ENCODE peak calls at places on chromosomes 5 and 9, in five cellular contexts. J, Y, D, P and R are unnamed samples.

GRCh38 chr5:137619191-137619870 is 116.6 kb downstream of the KLHL3 start:
- DNase-seq in J (no peak), Y (no peak), D (no peak), P (no peak), R (no peak)

GRCh38 chr9:36781532-36781931 is 208.8 kb downstream of the MELK start:
- DNase-seq in J (peak; percentile 9), Y (no peak), D (no peak), P (peak; percentile 18), R (peak; percentile 8)

GRCh38 chr9:35834260-35835215 is 5.5 kb downstream of the TMEM8B start:
- DNase-seq in J (no peak), Y (no peak), D (peak; percentile 13), P (peak; percentile 37), R (no peak)

GRCh38 chr9:13397661-13398060 is 118.2 kb upstream of the MPDZ start:
- DNase-seq in J (no peak), Y (no peak), D (no peak), P (no peak), R (no peak)

GRCh38 chr5:32522429-32523143 is 62.8 kb upstream of the SUB1 start:
- DNase-seq in J (no peak), Y (no peak), D (no peak), P (no peak), R (no peak)

GRCh38 chr5:177005619-177006264 is 837 bp downstream of the UIMC1 start:
- DNase-seq in J (peak; percentile 71), Y (no peak), D (peak; percentile 73), P (peak; percentile 54), R (peak; percentile 79)

GRCh38 chr5:93721045-93721444 is 20.4 kb downstream of the POU5F2 start:
- DNase-seq in J (no peak), Y (no peak), D (no peak), P (no peak), R (no peak)

GRCh38 chr5:55892479-55892878 is 41.3 kb downstream of the IL31RA start:
- DNase-seq in J (no peak), Y (no peak), D (no peak), P (no peak), R (no peak)

GRCh38 chr9:96769989-96770388 is 7.9 kb downstream of the ZNF510 start:
- DNase-seq in J (no peak), Y (no peak), D (no peak), P (no peak), R (no peak)

GRCh38 chr5:1753490-1753889 is 46.1 kb downstream of the MRPL36 start:
- DNase-seq in J (no peak), Y (no peak), D (no peak), P (no peak), R (no peak)

GRCh38 chr5:37988454-37989046 is 148.7 kb upstream of the GDNF start:
- DNase-seq in J (no peak), Y (no peak), D (no peak), P (peak; percentile 86), R (no peak)

GRCh38 chr9:20319641-20320337 is 302.5 kb downstream of the MLLT3 start:
- DNase-seq in J (peak; percentile 31), Y (no peak), D (no peak), P (no peak), R (no peak)

GRCh38 chr5:124888050-124888506 is 141.6 kb upstream of the ZNF608 start:
- DNase-seq in J (peak; percentile 40), Y (no peak), D (peak; percentile 45), P (peak; percentile 53), R (no peak)

GRCh38 chr5:36885149-36885548 is 8.6 kb downstream of the NIPBL start:
- DNase-seq in J (no peak), Y (no peak), D (no peak), P (no peak), R (no peak)

GRCh38 chr9:137462396-137463193 is 3.5 kb upstream of the NSMF start:
- DNase-seq in J (no peak), Y (no peak), D (no peak), P (no peak), R (no peak)

GRCh38 chr9:130010151-130010988 is 32.6 kb downstream of the FNBP1 start:
- DNase-seq in J (no peak), Y (no peak), D (no peak), P (no peak), R (no peak)

GRCh38 chr5:68264024-68264956 is 48.7 kb downstream of the PIK3R1 start:
- DNase-seq in J (no peak), Y (no peak), D (no peak), P (peak; percentile 86), R (peak; percentile 79)

GRCh38 chr9:111961575-111961974 is 65.0 kb downstream of the UGCG start:
- DNase-seq in J (peak; percentile 84), Y (no peak), D (no peak), P (no peak), R (peak; percentile 87)

GRCh38 chr5:169686137-169686536 is 49.1 kb downstream of the DOCK2 start:
- DNase-seq in J (no peak), Y (no peak), D (no peak), P (no peak), R (no peak)

GRCh38 chr5:54590824-54591223 is 73.3 kb downstream of the SNX18 start:
- DNase-seq in J (no peak), Y (no peak), D (no peak), P (no peak), R (no peak)

GRCh38 chr9:104879555-104880318 is 48.2 kb downstream of the ABCA1 start:
- DNase-seq in J (no peak), Y (no peak), D (no peak), P (no peak), R (peak; percentile 82)

GRCh38 chr9:121281614-121282291 is 13.8 kb downstream of the GSN start:
- DNase-seq in J (peak; percentile 78), Y (no peak), D (peak; percentile 68), P (peak; percentile 85), R (peak; percentile 68)
- H3K4me1 ChIP-seq in J (peaks cover 68% of the 10 kb centered on the region), Y (peaks cover 5% of the 10 kb centered on the region), D (peaks cover 67% of the 10 kb centered on the region), P (peaks cover 88% of the 10 kb centered on the region), R (peaks cover 71% of the 10 kb centered on the region)

GRCh38 chr5:122022966-122023365 is 55.1 kb downstream of the LOX start:
- DNase-seq in J (no peak), Y (no peak), D (no peak), P (no peak), R (no peak)
- H3K4me2 ChIP-seq in J (no peak overlapping the region), Y (no peak overlapping the region), D (no peak overlapping the region), P (no peak overlapping the region), R (no peak overlapping the region)

GRCh38 chr5:83672158-83672557 is 48.5 kb downstream of the HAPLN1 start:
- DNase-seq in J (no peak), Y (no peak), D (no peak), P (no peak), R (no peak)
- TF ChIP-seq MYC in J (no peak), Y (no peak), D (no peak), P (no peak), R (no peak)

GRCh38 chr5:154210163-154210562 is 19.6 kb downstream of the GALNT10 start:
- DNase-seq in J (no peak), Y (no peak), D (no peak), P (no peak), R (no peak)
- H3K4me1 ChIP-seq in J (peaks cover 61% of the 10 kb centered on the region), Y (peaks cover 10% of the 10 kb centered on the region), D (peaks cover 11% of the 10 kb centered on the region), P (peaks cover 32% of the 10 kb centered on the region), R (peaks cover 4% of the 10 kb centered on the region)

GRCh38 chr5:149407331-149408251 is 28.5 kb upstream of the IL17B start:
- DNase-seq in J (no peak), Y (no peak), D (no peak), P (no peak), R (no peak)

GRCh38 chr5:149406979-149407306 is 27.9 kb upstream of the IL17B start:
- DNase-seq in J (no peak), Y (no peak), D (no peak), P (no peak), R (no peak)

GRCh38 chr5:149404746-149405549 is 25.9 kb upstream of the IL17B start:
- DNase-seq in J (peak; percentile 50), Y (no peak), D (no peak), P (peak; percentile 30), R (no peak)

GRCh38 chr5:149405550-149406202 is 26.6 kb upstream of the IL17B start:
- DNase-seq in J (no peak), Y (no peak), D (no peak), P (no peak), R (no peak)

GRCh38 chr5:149406203-149406978 is 27.3 kb upstream of the IL17B start:
- DNase-seq in J (no peak), Y (no peak), D (peak; percentile 40), P (no peak), R (no peak)
- H3K4me2 ChIP-seq in J (no peak overlapping the region), Y (no peak overlapping the region), D (no peak overlapping the region), P (no peak overlapping the region), R (no peak overlapping the region)

GRCh38 chr5:139952464-139953070 is 90.5 kb downstream of the NRG2 start:
- DNase-seq in J (no peak), Y (no peak), D (no peak), P (no peak), R (no peak)
- TF ChIP-seq MYC in J (no peak), Y (no peak), D (no peak), P (no peak), R (no peak)

GRCh38 chr9:110153431-110153830 is 54.5 kb downstream of the C9orf152 start:
- DNase-seq in J (no peak), Y (no peak), D (no peak), P (no peak), R (no peak)
- H3K4me1 ChIP-seq in J (no peaks in the 10 kb centered on the region), Y (peaks cover 57% of the 10 kb centered on the region), D (no peaks in the 10 kb centered on the region), P (peaks cover 20% of the 10 kb centered on the region), R (peaks cover 8% of the 10 kb centered on the region)

GRCh38 chr5:26121343-26121742 is 917.0 kb downstream of the CDH9 start:
- DNase-seq in J (peak; percentile 41), Y (no peak), D (no peak), P (peak; percentile 15), R (no peak)
- H3K4me2 ChIP-seq in J (no peak overlapping the region), Y (no peak overlapping the region), D (no peak overlapping the region), P (no peak overlapping the region), R (no peak overlapping the region)

GRCh38 chr5:52728201-52728600 is 59.5 kb upstream of the ITGA1 start:
- DNase-seq in J (no peak), Y (no peak), D (no peak), P (no peak), R (no peak)

GRCh38 chr5:52725781-52726180 is 61.9 kb upstream of the ITGA1 start:
- DNase-seq in J (no peak), Y (no peak), D (no peak), P (no peak), R (peak; percentile 91)

GRCh38 chr5:52727001-52727400 is 60.7 kb upstream of the ITGA1 start:
- DNase-seq in J (no peak), Y (no peak), D (no peak), P (no peak), R (peak; percentile 24)

GRCh38 chr5:52727568-52727967 is 60.1 kb upstream of the ITGA1 start:
- DNase-seq in J (no peak), Y (no peak), D (no peak), P (no peak), R (peak; percentile 92)

DNA sequence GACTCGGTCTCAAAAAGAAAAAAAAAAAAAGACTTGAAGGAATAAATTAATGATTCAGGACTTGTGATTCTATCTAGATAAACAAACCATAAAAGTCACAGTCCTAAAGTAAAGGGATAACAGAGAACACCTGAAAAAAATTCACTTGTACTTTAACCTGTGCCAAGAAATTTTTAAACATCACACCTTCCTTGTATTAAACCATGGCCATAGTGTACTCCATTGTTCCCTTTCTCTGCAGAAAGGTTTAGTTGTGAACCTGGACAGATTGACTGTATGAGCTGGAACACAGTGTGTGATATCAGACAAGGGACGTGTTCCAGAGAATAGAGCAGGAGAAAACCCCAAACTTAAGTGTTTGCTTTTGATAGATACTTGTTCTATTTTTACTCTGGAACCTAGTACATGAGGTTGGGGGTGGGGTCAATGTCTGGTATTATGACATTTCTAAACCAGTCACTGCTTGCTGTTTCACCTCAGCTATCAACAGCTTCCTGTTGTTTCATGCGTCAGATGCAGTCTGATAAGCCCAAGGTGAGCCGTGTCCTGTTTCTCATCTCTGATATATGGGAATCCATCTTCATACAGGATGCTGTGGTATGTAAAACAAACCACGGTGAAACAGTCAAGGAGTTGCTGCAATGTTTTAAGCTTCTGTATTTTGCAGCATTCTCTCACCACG is 62.5 kb upstream of the ITGA1 start:
- DNase-seq in J (no peak), Y (no peak), D (no peak), P (peak; percentile 20), R (no peak)
- TF ChIP-seq MYC in J (no peak), Y (no peak), D (no peak), P (no peak), R (no peak)